ENCODE peak calls at places on chromosomes 7 and 10, in five cellular contexts. One of them, this sample, is unnamed.

GRCh38 chr7:75533926-75534325 is 41.8 kb downstream of the SPDYE5 start:
- DNase-seq in tibial artery: no peak
- DNase-seq in CD4-positive, alpha-beta T cell: no peak
- DNase-seq in cardiac fibroblast: no peak
- DNase-seq in left ventricle myocardium inferior: no peak
- DNase-seq in this sample: no peak

GRCh38 chr7:66528652-66529051 is 100.0 kb upstream of the KCTD7 start:
- DNase-seq in CD4-positive, alpha-beta T cell: no peak
- DNase-seq in cardiac fibroblast: no peak
- DNase-seq in tibial artery: no peak
- DNase-seq in left ventricle myocardium inferior: no peak
- DNase-seq in this sample: no peak

GRCh38 chr7:44604941-44605340 is 1.5 kb upstream of the OGDH start:
- DNase-seq in left ventricle myocardium inferior: no peak
- DNase-seq in CD4-positive, alpha-beta T cell: no peak
- DNase-seq in cardiac fibroblast: no peak
- DNase-seq in tibial artery: no peak
- DNase-seq in this sample: no peak

GRCh38 chr7:155590215-155591023 is 44.1 kb upstream of the CNPY1 start:
- DNase-seq in left ventricle myocardium inferior: peak
- DNase-seq in cardiac fibroblast: peak
- DNase-seq in CD4-positive, alpha-beta T cell: no peak
- DNase-seq in tibial artery: peak
- DNase-seq in this sample: no peak

GRCh38 chr7:129875160-129875559 is 77.6 kb downstream of the UBE2H start:
- DNase-seq in tibial artery: no peak
- DNase-seq in cardiac fibroblast: no peak
- DNase-seq in CD4-positive, alpha-beta T cell: no peak
- DNase-seq in left ventricle myocardium inferior: no peak
- DNase-seq in this sample: no peak

GRCh38 chr10:71486465-71487114 is 89.9 kb downstream of the CDH23 start:
- DNase-seq in cardiac fibroblast: peak
- DNase-seq in tibial artery: no peak
- DNase-seq in CD4-positive, alpha-beta T cell: no peak
- DNase-seq in left ventricle myocardium inferior: peak
- DNase-seq in this sample: peak

GRCh38 chr10:47283848-47284247 is 16.1 kb upstream of the GDF10 start:
- DNase-seq in cardiac fibroblast: no peak
- DNase-seq in left ventricle myocardium inferior: no peak
- DNase-seq in CD4-positive, alpha-beta T cell: no peak
- DNase-seq in tibial artery: no peak
- DNase-seq in this sample: no peak

GRCh38 chr7:120843121-120843520 is 14.8 kb downstream of the TSPAN12 start:
- DNase-seq in cardiac fibroblast: peak
- DNase-seq in left ventricle myocardium inferior: no peak
- DNase-seq in tibial artery: no peak
- DNase-seq in CD4-positive, alpha-beta T cell: no peak
- DNase-seq in this sample: no peak

GRCh38 chr7:140972876-140973829 is 41.6 kb downstream of the MRPS33 start:
- DNase-seq in cardiac fibroblast: peak
- DNase-seq in CD4-positive, alpha-beta T cell: no peak
- DNase-seq in tibial artery: no peak
- DNase-seq in left ventricle myocardium inferior: no peak
- DNase-seq in this sample: no peak

GRCh38 chr7:117654780-117655179 is 175.0 kb downstream of the CFTR start:
- DNase-seq in left ventricle myocardium inferior: no peak
- DNase-seq in cardiac fibroblast: peak
- DNase-seq in tibial artery: no peak
- DNase-seq in CD4-positive, alpha-beta T cell: no peak
- DNase-seq in this sample: no peak

GRCh38 chr7:101421123-101421522 is 58.4 kb downstream of the COL26A1 start:
- DNase-seq in tibial artery: no peak
- DNase-seq in left ventricle myocardium inferior: no peak
- DNase-seq in CD4-positive, alpha-beta T cell: no peak
- DNase-seq in cardiac fibroblast: no peak
- DNase-seq in this sample: no peak

GRCh38 chr7:47720141-47720906 is 138.4 kb upstream of the TNS3 start:
- DNase-seq in cardiac fibroblast: peak
- DNase-seq in CD4-positive, alpha-beta T cell: no peak
- DNase-seq in tibial artery: no peak
- DNase-seq in left ventricle myocardium inferior: peak
- DNase-seq in this sample: no peak

GRCh38 chr7:75993689-75994387 is 557 bp downstream of the TMEM120A start:
- DNase-seq in tibial artery: peak
- DNase-seq in CD4-positive, alpha-beta T cell: no peak
- DNase-seq in cardiac fibroblast: peak
- DNase-seq in left ventricle myocardium inferior: peak
- DNase-seq in this sample: peak

GRCh38 chr7:67937717-67938191 is 941.1 kb downstream of the TYW1 start:
- DNase-seq in cardiac fibroblast: peak
- DNase-seq in CD4-positive, alpha-beta T cell: no peak
- DNase-seq in tibial artery: no peak
- DNase-seq in left ventricle myocardium inferior: peak
- DNase-seq in this sample: no peak

GRCh38 chr7:102152672-102153585 is 133.7 kb upstream of the SH2B2 start:
- DNase-seq in cardiac fibroblast: peak
- DNase-seq in CD4-positive, alpha-beta T cell: no peak
- DNase-seq in tibial artery: no peak
- DNase-seq in left ventricle myocardium inferior: no peak
- DNase-seq in this sample: no peak

GRCh38 chr10:84008878-84009277 is 130.4 kb upstream of the GHITM start:
- DNase-seq in CD4-positive, alpha-beta T cell: no peak
- DNase-seq in tibial artery: no peak
- DNase-seq in cardiac fibroblast: peak
- DNase-seq in left ventricle myocardium inferior: no peak
- DNase-seq in this sample: no peak

DNA sequence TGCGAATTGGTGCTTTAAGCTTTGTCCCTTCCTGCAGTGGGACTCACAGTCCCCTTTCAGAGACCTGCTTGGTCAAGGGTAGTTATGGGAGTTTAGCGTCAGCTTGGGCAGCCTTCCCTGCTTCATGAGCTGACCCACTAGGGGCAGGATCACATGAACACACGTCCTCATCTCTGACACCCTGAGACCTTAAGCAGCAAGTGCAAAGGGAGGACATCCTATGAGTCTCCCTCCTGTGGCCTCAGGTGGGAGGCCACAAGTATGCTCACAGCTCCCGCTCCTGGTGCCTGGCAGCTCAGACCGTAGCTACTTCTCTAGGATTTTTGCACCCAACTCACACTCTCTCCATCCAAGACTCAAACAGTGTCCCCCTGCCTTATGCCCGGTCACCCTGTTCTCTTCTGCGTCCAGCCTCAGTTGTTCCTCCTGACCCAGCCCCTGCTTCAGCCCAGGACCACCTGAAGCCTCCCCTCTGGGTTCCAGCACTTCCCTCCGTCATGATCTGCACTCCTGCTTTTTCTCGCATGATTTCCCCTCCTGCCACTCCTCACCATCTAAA is 136.6 kb upstream of the FAM20C start:
- DNase-seq in tibial artery: no peak
- DNase-seq in cardiac fibroblast: no peak
- DNase-seq in left ventricle myocardium inferior: no peak
- DNase-seq in CD4-positive, alpha-beta T cell: no peak
- DNase-seq in this sample: no peak
- TF ChIP-seq CTCF in tibial artery: no peak
- TF ChIP-seq CTCF in cardiac fibroblast: no peak
- TF ChIP-seq CTCF in left ventricle myocardium inferior: no peak
- TF ChIP-seq CTCF in CD4-positive, alpha-beta T cell: no peak
- TF ChIP-seq CTCF in this sample: peak

DNA sequence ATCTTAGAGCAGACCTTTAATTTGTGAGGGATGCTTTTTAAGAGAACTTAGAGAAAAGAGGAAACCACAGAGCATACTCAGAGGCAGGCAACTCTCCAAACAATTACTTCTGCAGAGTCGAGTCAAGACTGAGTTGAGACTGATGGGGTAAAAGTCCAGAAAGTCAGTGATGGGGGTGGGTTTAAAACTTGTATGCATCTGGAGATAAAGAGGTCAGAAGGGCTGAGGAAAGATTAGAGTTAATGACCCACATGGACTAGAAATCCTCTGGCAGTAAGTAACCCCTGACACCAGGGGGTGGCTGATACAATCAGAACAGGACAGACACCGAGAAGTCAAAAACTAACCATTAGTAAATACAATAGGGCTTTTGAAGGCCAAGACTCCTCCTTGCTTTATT is 42.4 kb upstream of the SEPTIN7 start:
- DNase-seq in tibial artery: no peak
- DNase-seq in CD4-positive, alpha-beta T cell: no peak
- DNase-seq in left ventricle myocardium inferior: no peak
- DNase-seq in cardiac fibroblast: no peak
- DNase-seq in this sample: no peak
- TF ChIP-seq CTCF in tibial artery: no peak
- TF ChIP-seq CTCF in CD4-positive, alpha-beta T cell: no peak
- TF ChIP-seq CTCF in left ventricle myocardium inferior: no peak
- TF ChIP-seq CTCF in cardiac fibroblast: no peak
- TF ChIP-seq CTCF in this sample: peak

GRCh38 chr10:131982796-131983195 is 1.1 kb upstream of the BNIP3 start:
- DNase-seq in tibial artery: no peak
- DNase-seq in left ventricle myocardium inferior: no peak
- DNase-seq in CD4-positive, alpha-beta T cell: no peak
- DNase-seq in cardiac fibroblast: no peak
- DNase-seq in this sample: no peak

GRCh38 chr10:131980757-131981428 is 830 bp downstream of the BNIP3 start:
- DNase-seq in cardiac fibroblast: peak
- DNase-seq in tibial artery: peak
- DNase-seq in CD4-positive, alpha-beta T cell: no peak
- DNase-seq in left ventricle myocardium inferior: no peak
- DNase-seq in this sample: no peak

GRCh38 chr10:131980321-131980720 is 1.4 kb downstream of the BNIP3 start:
- DNase-seq in CD4-positive, alpha-beta T cell: no peak
- DNase-seq in left ventricle myocardium inferior: no peak
- DNase-seq in tibial artery: peak
- DNase-seq in cardiac fibroblast: no peak
- DNase-seq in this sample: no peak

GRCh38 chr10:131982185-131982756 is 548 bp upstream of the BNIP3 start:
- DNase-seq in CD4-positive, alpha-beta T cell: no peak
- DNase-seq in tibial artery: no peak
- DNase-seq in left ventricle myocardium inferior: no peak
- DNase-seq in cardiac fibroblast: no peak
- DNase-seq in this sample: no peak

DNA sequence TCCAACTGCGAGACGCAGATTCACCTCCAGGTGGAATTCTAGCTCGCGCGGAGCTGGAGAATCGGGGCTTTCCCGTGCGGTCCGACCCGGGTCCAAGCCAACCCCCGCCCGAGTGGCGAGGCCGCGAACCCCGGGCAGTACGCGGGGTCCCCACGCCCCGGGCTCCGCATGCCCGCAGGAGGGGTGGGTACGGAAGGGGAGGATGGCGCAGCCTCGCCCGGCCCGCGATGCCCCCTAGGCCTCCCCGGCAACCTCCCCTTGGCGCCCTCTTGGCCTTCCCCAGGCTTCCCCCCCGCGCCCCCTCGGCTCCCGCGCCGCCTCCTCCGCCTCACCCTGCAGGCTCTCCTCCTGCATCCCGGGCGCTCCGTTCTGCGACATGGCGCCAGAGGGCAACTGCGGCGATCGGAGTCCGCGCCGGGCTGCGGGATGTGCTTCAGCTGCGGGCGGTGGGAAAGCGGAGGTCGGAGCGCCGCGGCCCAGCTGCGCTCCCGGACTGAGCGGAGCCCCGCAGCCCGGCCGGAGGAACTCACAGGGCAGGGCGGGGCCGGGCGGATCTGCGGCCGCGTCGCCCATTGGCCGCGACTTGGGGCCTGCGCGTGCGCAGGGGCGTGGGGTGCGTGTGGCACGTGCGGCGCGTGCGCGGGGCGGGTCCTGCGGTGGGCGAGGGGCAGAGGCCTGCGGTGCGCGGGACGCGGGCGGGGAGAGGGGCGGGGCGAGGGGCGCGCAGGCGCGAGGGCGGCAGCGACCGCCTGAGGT is at the start of gene BNIP3:
- DNase-seq in left ventricle myocardium inferior: peak
- DNase-seq in tibial artery: peak
- DNase-seq in cardiac fibroblast: peak
- DNase-seq in CD4-positive, alpha-beta T cell: peak
- DNase-seq in this sample: peak
- TF ChIP-seq CTCF in left ventricle myocardium inferior: no peak
- TF ChIP-seq CTCF in tibial artery: no peak
- TF ChIP-seq CTCF in cardiac fibroblast: no peak
- TF ChIP-seq CTCF in CD4-positive, alpha-beta T cell: no peak
- TF ChIP-seq CTCF in this sample: peak

DNA sequence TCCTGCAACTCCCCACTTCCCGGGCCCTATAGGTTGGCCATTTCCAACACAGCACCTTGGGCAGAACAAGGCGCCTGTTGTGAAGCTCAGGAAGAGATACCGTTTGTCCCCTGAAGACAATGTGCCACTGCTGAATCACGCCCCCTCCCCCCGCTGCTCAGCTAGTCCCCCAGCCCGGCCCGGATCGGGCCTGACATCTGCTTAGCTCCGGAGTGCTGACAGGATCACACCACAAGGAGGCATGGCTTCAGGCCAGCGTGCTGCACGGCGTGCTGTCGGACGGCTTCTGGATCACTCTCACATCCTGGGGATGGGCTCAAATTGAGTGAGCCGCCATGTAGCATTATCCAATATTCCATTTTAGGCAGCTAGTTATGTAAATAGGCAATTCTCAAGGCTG is 62.1 kb upstream of the EFCAB10 start:
- DNase-seq in tibial artery: no peak
- DNase-seq in CD4-positive, alpha-beta T cell: no peak
- DNase-seq in cardiac fibroblast: no peak
- DNase-seq in left ventricle myocardium inferior: peak
- DNase-seq in this sample: no peak
- TF ChIP-seq CTCF in tibial artery: no peak
- TF ChIP-seq CTCF in CD4-positive, alpha-beta T cell: no peak
- TF ChIP-seq CTCF in cardiac fibroblast: no peak
- TF ChIP-seq CTCF in left ventricle myocardium inferior: peak
- TF ChIP-seq CTCF in this sample: peak

GRCh38 chr10:107970512-107970911 is 806.0 kb upstream of the SORCS1 start:
- DNase-seq in cardiac fibroblast: no peak
- DNase-seq in tibial artery: no peak
- DNase-seq in left ventricle myocardium inferior: no peak
- DNase-seq in CD4-positive, alpha-beta T cell: no peak
- DNase-seq in this sample: no peak
- TF ChIP-seq CTCF in cardiac fibroblast: no peak
- TF ChIP-seq CTCF in tibial artery: no peak
- TF ChIP-seq CTCF in left ventricle myocardium inferior: no peak
- TF ChIP-seq CTCF in CD4-positive, alpha-beta T cell: no peak
- TF ChIP-seq CTCF in this sample: no peak

GRCh38 chr7:144069953-144070352 is 342 bp downstream of the OR2A25 start:
- DNase-seq in cardiac fibroblast: no peak
- DNase-seq in tibial artery: no peak
- DNase-seq in CD4-positive, alpha-beta T cell: no peak
- DNase-seq in left ventricle myocardium inferior: no peak
- DNase-seq in this sample: no peak

GRCh38 chr7:144069511-144069910 is at the start of gene OR2A25:
- DNase-seq in tibial artery: no peak
- DNase-seq in left ventricle myocardium inferior: no peak
- DNase-seq in CD4-positive, alpha-beta T cell: no peak
- DNase-seq in cardiac fibroblast: no peak
- DNase-seq in this sample: no peak

DNA sequence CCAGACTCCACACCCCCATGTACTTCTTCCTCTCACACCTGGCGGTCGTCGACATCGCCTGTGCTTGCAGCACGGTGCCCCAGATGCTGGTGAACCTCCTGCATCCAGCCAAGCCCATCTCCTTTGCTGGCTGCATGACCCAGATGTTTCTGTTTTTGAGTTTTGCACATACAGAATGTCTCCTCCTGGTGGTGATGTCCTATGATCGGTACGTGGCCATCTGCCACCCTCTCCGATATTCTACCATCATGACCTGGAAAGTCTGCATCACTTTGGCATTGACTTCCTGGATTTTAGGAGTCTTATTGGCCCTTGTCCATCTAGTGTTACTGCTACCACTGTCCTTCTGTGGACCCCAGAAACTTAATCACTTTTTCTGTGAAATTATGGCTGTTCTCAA is 4.8 kb downstream of the OR2A25 start:
- DNase-seq in left ventricle myocardium inferior: no peak
- DNase-seq in CD4-positive, alpha-beta T cell: no peak
- DNase-seq in cardiac fibroblast: no peak
- DNase-seq in tibial artery: no peak
- DNase-seq in this sample: no peak
- TF ChIP-seq CTCF in left ventricle myocardium inferior: no peak
- TF ChIP-seq CTCF in CD4-positive, alpha-beta T cell: no peak
- TF ChIP-seq CTCF in cardiac fibroblast: no peak
- TF ChIP-seq CTCF in tibial artery: no peak
- TF ChIP-seq CTCF in this sample: no peak

This sample was measured in progenitor cell of endocrine pancreas.